ENCODE peak calls at places on chromosomes 6 and 20, in seven cellular contexts. One of them, this sample, is unnamed.

GRCh38 chr20:22430746-22431168 is 153.6 kb downstream of the FOXA2 start:
- DNase-seq in CD8-positive, alpha-beta memory T cell: no peak
- DNase-seq in amniotic stem cell: no peak
- DNase-seq in activated T-cell treated with anti-CD3 and anti-CD28 coated beads, Interleukin-2, amount 50 U/mL, for 72 hours: no peak
- DNase-seq in activated CD8-positive, alpha-beta memory T cell treated with anti-CD3 and anti-CD28 coated beads for 4 hours: no peak
- DNase-seq in activated CD4-positive, alpha-beta T cell treated with anti-CD3 and anti-CD28 coated beads for 24 hours: no peak
- DNase-seq in GM23338: peak
- DNase-seq in this sample: no peak

GRCh38 chr6:30061766-30062458 is 847 bp downstream of the POLR1H start:
- DNase-seq in activated CD8-positive, alpha-beta memory T cell treated with anti-CD3 and anti-CD28 coated beads for 4 hours: no peak
- DNase-seq in CD8-positive, alpha-beta memory T cell: peak
- DNase-seq in activated CD4-positive, alpha-beta T cell treated with anti-CD3 and anti-CD28 coated beads for 24 hours: no peak
- DNase-seq in activated T-cell treated with anti-CD3 and anti-CD28 coated beads, Interleukin-2, amount 50 U/mL, for 72 hours: peak
- DNase-seq in GM23338: peak
- DNase-seq in amniotic stem cell: no peak
- DNase-seq in this sample: no peak

GRCh38 chr6:150448221-150448620 is 79.4 kb downstream of the IYD start:
- DNase-seq in activated CD4-positive, alpha-beta T cell treated with anti-CD3 and anti-CD28 coated beads for 24 hours: no peak
- DNase-seq in amniotic stem cell: no peak
- DNase-seq in activated T-cell treated with anti-CD3 and anti-CD28 coated beads, Interleukin-2, amount 50 U/mL, for 72 hours: no peak
- DNase-seq in GM23338: no peak
- DNase-seq in activated CD8-positive, alpha-beta memory T cell treated with anti-CD3 and anti-CD28 coated beads for 4 hours: no peak
- DNase-seq in CD8-positive, alpha-beta memory T cell: no peak
- DNase-seq in this sample: no peak

GRCh38 chr6:152107973-152108372 is 300.5 kb downstream of the ESR1 start:
- DNase-seq in GM23338: no peak
- DNase-seq in activated CD4-positive, alpha-beta T cell treated with anti-CD3 and anti-CD28 coated beads for 24 hours: no peak
- DNase-seq in CD8-positive, alpha-beta memory T cell: no peak
- DNase-seq in amniotic stem cell: no peak
- DNase-seq in activated T-cell treated with anti-CD3 and anti-CD28 coated beads, Interleukin-2, amount 50 U/mL, for 72 hours: no peak
- DNase-seq in activated CD8-positive, alpha-beta memory T cell treated with anti-CD3 and anti-CD28 coated beads for 4 hours: no peak
- DNase-seq in this sample: no peak

GRCh38 chr20:33296206-33296605 is 13.2 kb downstream of the BPIFB1 start:
- DNase-seq in amniotic stem cell: no peak
- DNase-seq in activated T-cell treated with anti-CD3 and anti-CD28 coated beads, Interleukin-2, amount 50 U/mL, for 72 hours: no peak
- DNase-seq in activated CD4-positive, alpha-beta T cell treated with anti-CD3 and anti-CD28 coated beads for 24 hours: no peak
- DNase-seq in GM23338: no peak
- DNase-seq in activated CD8-positive, alpha-beta memory T cell treated with anti-CD3 and anti-CD28 coated beads for 4 hours: no peak
- DNase-seq in CD8-positive, alpha-beta memory T cell: no peak
- DNase-seq in this sample: no peak

GRCh38 chr6:11888725-11889124 is 110.1 kb upstream of the ADTRP start:
- DNase-seq in activated T-cell treated with anti-CD3 and anti-CD28 coated beads, Interleukin-2, amount 50 U/mL, for 72 hours: no peak
- DNase-seq in CD8-positive, alpha-beta memory T cell: no peak
- DNase-seq in amniotic stem cell: no peak
- DNase-seq in activated CD8-positive, alpha-beta memory T cell treated with anti-CD3 and anti-CD28 coated beads for 4 hours: no peak
- DNase-seq in GM23338: no peak
- DNase-seq in activated CD4-positive, alpha-beta T cell treated with anti-CD3 and anti-CD28 coated beads for 24 hours: no peak
- DNase-seq in this sample: no peak

GRCh38 chr20:43833511-43834395 is 80.9 kb upstream of the TOX2 start:
- DNase-seq in activated CD4-positive, alpha-beta T cell treated with anti-CD3 and anti-CD28 coated beads for 24 hours: no peak
- DNase-seq in amniotic stem cell: no peak
- DNase-seq in GM23338: no peak
- DNase-seq in activated CD8-positive, alpha-beta memory T cell treated with anti-CD3 and anti-CD28 coated beads for 4 hours: no peak
- DNase-seq in activated T-cell treated with anti-CD3 and anti-CD28 coated beads, Interleukin-2, amount 50 U/mL, for 72 hours: no peak
- DNase-seq in CD8-positive, alpha-beta memory T cell: no peak
- DNase-seq in this sample: no peak

GRCh38 chr20:31684153-31685003 is 38.3 kb downstream of the BCL2L1 start:
- DNase-seq in activated CD8-positive, alpha-beta memory T cell treated with anti-CD3 and anti-CD28 coated beads for 4 hours: no peak
- DNase-seq in CD8-positive, alpha-beta memory T cell: no peak
- DNase-seq in activated T-cell treated with anti-CD3 and anti-CD28 coated beads, Interleukin-2, amount 50 U/mL, for 72 hours: no peak
- DNase-seq in GM23338: no peak
- DNase-seq in activated CD4-positive, alpha-beta T cell treated with anti-CD3 and anti-CD28 coated beads for 24 hours: no peak
- DNase-seq in amniotic stem cell: no peak
- DNase-seq in this sample: no peak

GRCh38 chr6:163900570-163900969 is 486.1 kb downstream of the QKI start:
- DNase-seq in activated T-cell treated with anti-CD3 and anti-CD28 coated beads, Interleukin-2, amount 50 U/mL, for 72 hours: no peak
- DNase-seq in CD8-positive, alpha-beta memory T cell: no peak
- DNase-seq in GM23338: no peak
- DNase-seq in activated CD4-positive, alpha-beta T cell treated with anti-CD3 and anti-CD28 coated beads for 24 hours: no peak
- DNase-seq in amniotic stem cell: no peak
- DNase-seq in activated CD8-positive, alpha-beta memory T cell treated with anti-CD3 and anti-CD28 coated beads for 4 hours: no peak
- DNase-seq in this sample: no peak

GRCh38 chr6:7264041-7264440 is 49.0 kb downstream of the SSR1 start:
- DNase-seq in amniotic stem cell: no peak
- DNase-seq in activated CD4-positive, alpha-beta T cell treated with anti-CD3 and anti-CD28 coated beads for 24 hours: no peak
- DNase-seq in GM23338: no peak
- DNase-seq in activated T-cell treated with anti-CD3 and anti-CD28 coated beads, Interleukin-2, amount 50 U/mL, for 72 hours: no peak
- DNase-seq in activated CD8-positive, alpha-beta memory T cell treated with anti-CD3 and anti-CD28 coated beads for 4 hours: no peak
- DNase-seq in CD8-positive, alpha-beta memory T cell: no peak
- DNase-seq in this sample: no peak

GRCh38 chr6:25122001-25122400 is 157.2 kb upstream of the CARMIL1 start:
- DNase-seq in CD8-positive, alpha-beta memory T cell: no peak
- DNase-seq in amniotic stem cell: peak
- DNase-seq in activated CD8-positive, alpha-beta memory T cell treated with anti-CD3 and anti-CD28 coated beads for 4 hours: no peak
- DNase-seq in activated T-cell treated with anti-CD3 and anti-CD28 coated beads, Interleukin-2, amount 50 U/mL, for 72 hours: no peak
- DNase-seq in activated CD4-positive, alpha-beta T cell treated with anti-CD3 and anti-CD28 coated beads for 24 hours: no peak
- DNase-seq in GM23338: no peak
- DNase-seq in this sample: no peak

GRCh38 chr20:21099653-21100589 is 6.2 kb downstream of the LINC00237 start:
- DNase-seq in activated T-cell treated with anti-CD3 and anti-CD28 coated beads, Interleukin-2, amount 50 U/mL, for 72 hours: peak
- DNase-seq in CD8-positive, alpha-beta memory T cell: peak
- DNase-seq in GM23338: peak
- DNase-seq in activated CD4-positive, alpha-beta T cell treated with anti-CD3 and anti-CD28 coated beads for 24 hours: no peak
- DNase-seq in amniotic stem cell: no peak
- DNase-seq in activated CD8-positive, alpha-beta memory T cell treated with anti-CD3 and anti-CD28 coated beads for 4 hours: no peak
- DNase-seq in this sample: no peak

GRCh38 chr6:38755207-38755606 is 40.1 kb downstream of the DNAH8 start:
- DNase-seq in activated CD4-positive, alpha-beta T cell treated with anti-CD3 and anti-CD28 coated beads for 24 hours: no peak
- DNase-seq in CD8-positive, alpha-beta memory T cell: no peak
- DNase-seq in activated CD8-positive, alpha-beta memory T cell treated with anti-CD3 and anti-CD28 coated beads for 4 hours: no peak
- DNase-seq in GM23338: no peak
- DNase-seq in activated T-cell treated with anti-CD3 and anti-CD28 coated beads, Interleukin-2, amount 50 U/mL, for 72 hours: no peak
- DNase-seq in amniotic stem cell: no peak
- DNase-seq in this sample: peak

GRCh38 chr6:30682181-30683117 is 4.0 kb downstream of the PPP1R18 start:
- DNase-seq in GM23338: peak
- DNase-seq in activated CD8-positive, alpha-beta memory T cell treated with anti-CD3 and anti-CD28 coated beads for 4 hours: peak
- DNase-seq in activated CD4-positive, alpha-beta T cell treated with anti-CD3 and anti-CD28 coated beads for 24 hours: peak
- DNase-seq in CD8-positive, alpha-beta memory T cell: peak
- DNase-seq in activated T-cell treated with anti-CD3 and anti-CD28 coated beads, Interleukin-2, amount 50 U/mL, for 72 hours: peak
- DNase-seq in amniotic stem cell: peak
- DNase-seq in this sample: no peak

GRCh38 chr20:6693178-6693807 is 74.2 kb upstream of the BMP2 start:
- DNase-seq in GM23338: no peak
- DNase-seq in activated CD8-positive, alpha-beta memory T cell treated with anti-CD3 and anti-CD28 coated beads for 4 hours: no peak
- DNase-seq in activated T-cell treated with anti-CD3 and anti-CD28 coated beads, Interleukin-2, amount 50 U/mL, for 72 hours: no peak
- DNase-seq in CD8-positive, alpha-beta memory T cell: no peak
- DNase-seq in activated CD4-positive, alpha-beta T cell treated with anti-CD3 and anti-CD28 coated beads for 24 hours: no peak
- DNase-seq in amniotic stem cell: no peak
- DNase-seq in this sample: no peak

This sample was measured in T47D.